ENCODE peak calls at places on chromosome 10, in nine cellular contexts. A is HL-60, J is tibial artery, S is fibroblast of lung, D is cardiac fibroblast, P is AG09309, F is fibroblast of pulmonary artery, L is body of pancreas, M is fibroblast of mammary gland. I is an unnamed sample.

GRCh38 chr10:46236941-46237681 is 49.7 kb upstream of the ANTXRL start:
- DNase-seq in F (no peak), D (no peak), P (no peak), S (no peak), L (no peak), M (no peak), A (no peak), J (no peak), I (no peak)

GRCh38 chr10:70481831-70482530 is 3.4 kb downstream of the PALD1 start:
- DNase-seq in S (no peak), A (no peak), M (no peak), F (no peak), D (peak; percentile 32), L (no peak), J (peak; percentile 76), P (no peak), I (no peak)

GRCh38 chr10:114933588-114933987 is 4.4 kb upstream of the TRUB1 start:
- DNase-seq in J (no peak), D (no peak), S (peak; percentile 59), M (peak; percentile 37), F (peak; percentile 16), L (no peak), P (no peak), A (no peak), I (peak; percentile 41)

GRCh38 chr10:47256753-47257336 is 43.2 kb upstream of the GDF10 start:
- DNase-seq in M (peak; percentile 4), S (no peak), L (no peak), A (peak; percentile 52), F (no peak), D (no peak), P (no peak), J (no peak), I (no peak)

GRCh38 chr10:102410427-102411073 is 8.0 kb downstream of the PSD start:
- DNase-seq in D (peak; percentile 33), L (no peak), S (peak; percentile 28), F (no peak), P (no peak), J (no peak), A (no peak), M (no peak), I (peak; percentile 39)

GRCh38 chr10:44183667-44184632 is 200.9 kb downstream of the CXCL12 start:
- DNase-seq in J (no peak), A (no peak), L (no peak), P (peak; percentile 28), S (peak; percentile 48), D (peak; percentile 61), F (peak; percentile 53), M (peak; percentile 77), I (peak; percentile 18)

GRCh38 chr10:117543245-117543998 is 876 bp downstream of the EMX2 start:
- DNase-seq in S (no peak), L (no peak), F (no peak), A (no peak), P (no peak), M (no peak), D (peak; percentile 17), J (no peak), I (no peak)

GRCh38 chr10:133326745-133327650 is 9.7 kb downstream of the CALY start:
- DNase-seq in L (no peak), D (no peak), A (no peak), S (peak; percentile 52), P (no peak), J (no peak), M (peak; percentile 76), F (no peak), I (peak; percentile 42)

GRCh38 chr10:127464561-127464960 is 84.5 kb upstream of the NPS start:
- DNase-seq in J (no peak), D (no peak), M (no peak), P (no peak), F (no peak), S (no peak), L (no peak), A (no peak), I (no peak)

GRCh38 chr10:45558406-45558805 is 114.2 kb downstream of the ZFAND4 start:
- DNase-seq in M (no peak), A (no peak), J (no peak), D (no peak), S (no peak), L (no peak), P (no peak), F (no peak), I (no peak)

GRCh38 chr10:121113385-121113696 is 262.2 kb downstream of the WDR11 start:
- DNase-seq in A (no peak), L (no peak), D (no peak), S (peak; percentile 25), P (no peak), F (no peak), J (no peak), M (no peak), I (peak; percentile 1)

GRCh38 chr10:78971094-78971682 is 97.6 kb upstream of the ZMIZ1 start:
- DNase-seq in P (no peak), A (no peak), D (no peak), F (no peak), L (no peak), S (no peak), J (no peak), M (no peak), I (no peak)

GRCh38 chr10:78974409-78975317 is 94.1 kb upstream of the ZMIZ1 start:
- DNase-seq in M (peak; percentile 94), D (peak; percentile 89), L (peak; percentile 74), J (peak; percentile 89), P (peak; percentile 78), F (peak; percentile 94), A (peak; percentile 74), S (peak; percentile 94), I (peak; percentile 88)

GRCh38 chr10:78972947-78973900 is 95.5 kb upstream of the ZMIZ1 start:
- DNase-seq in S (peak; percentile 95), L (peak; percentile 91), M (peak; percentile 92), P (peak; percentile 71), D (peak; percentile 95), F (peak; percentile 95), A (peak; percentile 82), J (peak; percentile 80), I (peak; percentile 96)

GRCh38 chr10:78972160-78972946 is 96.4 kb upstream of the ZMIZ1 start:
- DNase-seq in M (peak; percentile 89), P (no peak), S (peak; percentile 89), L (peak; percentile 75), J (peak; percentile 85), F (peak; percentile 70), D (peak; percentile 81), A (no peak), I (peak; percentile 83)

DNA sequence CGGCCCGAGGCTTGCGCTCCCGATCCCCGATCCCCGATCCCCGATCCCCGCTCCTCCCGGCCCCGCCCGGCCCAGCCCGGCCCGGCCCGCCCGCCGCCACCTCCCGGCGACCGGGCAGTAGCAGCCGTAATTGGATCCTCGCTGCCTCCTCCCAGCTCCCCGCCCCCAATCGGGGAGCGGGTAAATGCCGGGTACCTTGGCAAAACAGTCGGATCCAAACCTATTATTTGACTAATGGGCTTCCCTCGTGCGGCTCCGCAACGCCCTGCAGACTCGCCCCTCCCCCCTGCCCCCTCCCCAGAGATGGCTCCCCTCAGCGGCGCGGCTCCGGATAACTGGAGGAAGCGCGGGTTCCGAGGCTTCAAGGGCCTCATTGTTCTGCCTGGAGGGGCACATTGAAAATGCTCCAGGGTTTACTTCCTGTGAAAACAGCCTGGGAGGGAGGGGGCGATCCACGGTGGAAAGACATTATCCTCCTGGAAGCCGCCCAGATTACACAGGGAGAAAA is 94.8 kb upstream of the ZMIZ1 start:
- DNase-seq in F (peak; percentile 87), A (peak; percentile 33), J (peak; percentile 73), M (peak; percentile 63), P (no peak), L (peak; percentile 79), D (peak; percentile 88), S (peak; percentile 76), I (peak; percentile 67)
- H3K4me3 ChIP-seq in F (peak overlapping the region; percentile 39), A (peak overlapping the region; percentile 41), J (peak overlapping the region; percentile 56), M (peak overlapping the region; percentile 36), P (peak overlapping the region; percentile 36), L (no peak overlapping the region), D (peak overlapping the region; percentile 17), S (peak overlapping the region; percentile 16), I (peak overlapping the region; percentile 45)

GRCh38 chr10:80855348-80855971 is 317.8 kb downstream of the SH2D4B start:
- DNase-seq in M (no peak), D (no peak), L (no peak), F (no peak), A (no peak), P (no peak), S (no peak), J (no peak), I (peak; percentile 1)
- TF ChIP-seq CTCF in M (no peak), D (no peak), L (no peak), F (no peak), A (peak; percentile 22), P (no peak), S (no peak), J (no peak), I (peak; percentile 7)

GRCh38 chr10:85194685-85195084 is 866.3 kb downstream of the CCSER2 start:
- DNase-seq in J (no peak), M (no peak), F (no peak), L (no peak), D (no peak), P (no peak), S (no peak), A (no peak), I (no peak)

GRCh38 chr10:85193796-85194195 is 865.4 kb downstream of the CCSER2 start:
- DNase-seq in F (no peak), J (no peak), D (no peak), A (no peak), L (no peak), S (no peak), M (no peak), P (no peak), I (no peak)

DNA sequence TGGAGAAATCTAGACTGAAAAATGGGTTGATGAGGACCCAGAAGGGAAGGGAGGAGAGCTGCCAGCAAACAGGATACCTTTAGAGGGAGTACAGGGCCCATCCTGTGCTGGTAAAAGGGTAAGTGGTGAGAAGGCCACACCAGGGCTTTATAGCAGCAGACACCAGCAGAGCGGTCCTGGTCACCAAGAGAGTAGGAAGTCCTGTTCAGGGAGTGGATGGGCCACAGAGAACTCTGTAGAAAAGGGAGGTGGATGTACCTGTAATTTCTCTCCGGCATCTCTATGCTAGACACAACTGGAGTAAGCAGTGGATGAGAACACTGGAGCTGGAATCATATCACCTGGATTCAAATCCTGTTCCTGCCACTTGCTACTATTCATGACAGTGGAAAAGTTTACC is 867.2 kb downstream of the CCSER2 start:
- DNase-seq in S (no peak), A (no peak), F (no peak), L (no peak), P (no peak), J (no peak), M (no peak), D (no peak), I (no peak)
- H3K4me3 ChIP-seq in S (no peak overlapping the region), A (no peak overlapping the region), F (no peak overlapping the region), L (no peak overlapping the region), P (no peak overlapping the region), J (no peak overlapping the region), M (no peak overlapping the region), D (no peak overlapping the region), I (no peak overlapping the region)

GRCh38 chr10:21022821-21023220 is 125.7 kb upstream of the NEBL start:
- DNase-seq in D (peak; percentile 78), F (peak; percentile 87), S (no peak), P (no peak), M (no peak), L (no peak), A (peak; percentile 35), J (no peak), I (peak; percentile 68)

GRCh38 chr10:21021231-21021630 is 124.1 kb upstream of the NEBL start:
- DNase-seq in S (no peak), P (no peak), F (no peak), M (no peak), A (no peak), L (no peak), D (no peak), J (no peak), I (no peak)

GRCh38 chr10:21020545-21020944 is 123.4 kb upstream of the NEBL start:
- DNase-seq in S (no peak), L (peak; percentile 7), D (no peak), F (no peak), J (no peak), M (peak; percentile 46), P (no peak), A (no peak), I (peak; percentile 34)

GRCh38 chr10:21021843-21022594 is 124.9 kb upstream of the NEBL start:
- DNase-seq in F (peak; percentile 95), J (no peak), P (no peak), S (no peak), D (peak; percentile 90), M (no peak), A (no peak), L (no peak), I (no peak)
- TF ChIP-seq CTCF in F (peak; percentile 25), J (no peak), P (no peak), S (no peak), D (peak; percentile 16), M (peak; percentile 6), A (no peak), L (no peak), I (peak; percentile 29)